ENCODE peak calls at places on chromosomes 3 and 15, in nine cellular contexts. X, M, I, A, R, W, V, J and Q are unnamed samples.

GRCh38 chr3:10373686-10374261 is 52.9 kb upstream of the SEC13 start:
- DNase-seq in X (no peak), M (no peak), I (no peak), A (peak; percentile 69), R (no peak), W (peak; percentile 13), V (peak; percentile 37), J (no peak), Q (no peak)

GRCh38 chr15:58611731-58612676 is 137.5 kb downstream of the ADAM10 start:
- DNase-seq in X (no peak), M (no peak), I (no peak), A (no peak), R (no peak), W (no peak), V (no peak), J (no peak), Q (no peak)

GRCh38 chr3:148861277-148861869 is 3.7 kb upstream of the CPA3 start:
- DNase-seq in X (no peak), M (no peak), I (peak; percentile 52), A (peak; percentile 74), R (no peak), W (peak; percentile 60), V (peak; percentile 72), J (no peak), Q (no peak)

GRCh38 chr3:160225181-160226025 is at the start of gene C3orf80:
- DNase-seq in X (no peak), M (peak; percentile 33), I (peak; percentile 91), A (peak; percentile 33), R (peak; percentile 66), W (peak; percentile 15), V (peak; percentile 52), J (peak; percentile 55), Q (no peak)

GRCh38 chr15:47135279-47135678 is 582.0 kb upstream of the SEMA6D start:
- DNase-seq in X (no peak), M (no peak), I (no peak), A (no peak), R (no peak), W (no peak), V (no peak), J (no peak), Q (no peak)

GRCh38 chr3:13475871-13476590 is 4.1 kb upstream of the HDAC11 start:
- DNase-seq in X (no peak), M (no peak), I (no peak), A (no peak), R (no peak), W (no peak), V (peak; percentile 67), J (no peak), Q (no peak)

GRCh38 chr3:66408458-66408857 is 92.4 kb downstream of the LRIG1 start:
- DNase-seq in X (no peak), M (no peak), I (no peak), A (no peak), R (no peak), W (no peak), V (no peak), J (no peak), Q (no peak)

GRCh38 chr3:41369838-41370237 is 170.5 kb downstream of the CTNNB1 start:
- DNase-seq in X (no peak), M (no peak), I (peak; percentile 21), A (no peak), R (no peak), W (no peak), V (peak; percentile 17), J (no peak), Q (no peak)

GRCh38 chr3:150970665-150971327 is 1.7 kb downstream of the CLRN1 start:
- DNase-seq in X (peak; percentile 47), M (no peak), I (no peak), A (peak; percentile 71), R (no peak), W (peak; percentile 79), V (peak; percentile 76), J (no peak), Q (peak; percentile 6)

GRCh38 chr3:146640955-146641867 is 36.1 kb upstream of the PLSCR5 start:
- DNase-seq in X (no peak), M (no peak), I (peak; percentile 76), A (peak; percentile 61), R (no peak), W (peak; percentile 55), V (peak; percentile 77), J (no peak), Q (no peak)

GRCh38 chr3:108985844-108986243 is 32.2 kb upstream of the GUCA1C start:
- DNase-seq in X (no peak), M (no peak), I (peak; percentile 17), A (no peak), R (no peak), W (peak; percentile 4), V (no peak), J (no peak), Q (no peak)

GRCh38 chr3:180755553-180755952 is 76.3 kb upstream of the CCDC39 start:
- DNase-seq in X (no peak), M (no peak), I (peak; percentile 78), A (no peak), R (no peak), W (no peak), V (no peak), J (no peak), Q (no peak)

GRCh38 chr15:90151989-90152645 is 49.0 kb upstream of the SEMA4B start:
- DNase-seq in X (no peak), M (peak; percentile 67), I (peak; percentile 85), A (no peak), R (no peak), W (no peak), V (no peak), J (peak; percentile 28), Q (no peak)

GRCh38 chr3:33430061-33430460 is 10.1 kb downstream of the UBP1 start:
- DNase-seq in X (no peak), M (no peak), I (no peak), A (no peak), R (no peak), W (no peak), V (no peak), J (no peak), Q (no peak)
- H3K4me3 ChIP-seq in X (no peak overlapping the region), M (no peak overlapping the region), I (no peak overlapping the region), A (no peak overlapping the region), R (no peak overlapping the region), W (no peak overlapping the region), V (no peak overlapping the region), J (no peak overlapping the region), Q (no peak overlapping the region)

DNA sequence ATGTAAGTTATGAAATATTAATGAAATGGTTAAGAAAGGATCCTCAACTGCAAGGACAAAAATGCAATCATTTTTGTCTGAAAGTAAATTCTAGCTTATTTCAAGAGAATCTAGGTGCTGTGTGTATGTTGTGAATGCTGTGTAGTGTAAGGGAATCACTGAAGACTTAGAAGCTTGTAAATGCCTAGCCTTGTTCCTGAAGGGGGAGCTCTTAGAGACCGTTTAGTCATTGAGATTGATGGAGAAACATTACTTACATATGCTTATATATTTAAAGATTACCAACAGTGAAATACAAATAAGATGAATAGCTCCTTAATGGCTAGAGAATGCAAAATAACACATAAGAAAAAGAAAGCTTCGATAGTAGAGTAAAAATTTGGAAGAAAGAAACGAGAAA is 67.9 kb downstream of the CNTN4 start:
- DNase-seq in X (no peak), M (no peak), I (peak; percentile 41), A (no peak), R (no peak), W (peak; percentile 18), V (no peak), J (no peak), Q (peak; percentile 9)
- TF ChIP-seq CTCF in X (peak; percentile 30), M (no peak), I (peak; percentile 53), A (no peak), R (no peak), W (no peak), V (no peak), J (no peak), Q (peak; percentile 57)

DNA sequence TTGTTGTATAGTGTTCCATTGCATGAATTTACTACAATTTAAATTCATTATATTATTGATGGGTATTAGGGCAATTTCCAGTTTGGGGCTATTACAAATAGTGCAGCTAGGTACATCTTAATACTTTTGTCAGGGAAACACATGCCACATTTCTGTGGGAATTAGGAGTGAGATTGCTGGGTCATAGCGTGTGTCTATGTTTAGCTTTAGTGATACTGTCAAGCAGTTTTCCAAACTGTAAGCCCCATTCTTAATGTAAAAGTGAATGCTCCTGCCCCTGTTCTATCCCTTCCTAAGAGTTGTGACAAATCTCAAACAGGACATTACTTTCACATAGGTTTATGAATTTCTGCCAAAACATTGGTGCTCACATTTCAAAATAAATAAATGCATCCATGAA is 184.5 kb upstream of the ANKRD28 start:
- DNase-seq in X (no peak), M (no peak), I (no peak), A (no peak), R (no peak), W (no peak), V (no peak), J (no peak), Q (no peak)
- H3K4me3 ChIP-seq in X (no peak overlapping the region), M (no peak overlapping the region), I (no peak overlapping the region), A (no peak overlapping the region), R (no peak overlapping the region), W (no peak overlapping the region), V (peak overlapping the region; percentile 60), J (no peak overlapping the region), Q (no peak overlapping the region)

GRCh38 chr3:170387952-170388351 is 30.4 kb downstream of the SKIL start:
- DNase-seq in X (no peak), M (no peak), I (no peak), A (peak; percentile 47), R (no peak), W (no peak), V (no peak), J (no peak), Q (no peak)
- TF ChIP-seq CTCF in X (no peak), M (no peak), I (peak; percentile 27), A (peak; percentile 16), R (no peak), W (no peak), V (no peak), J (no peak), Q (no peak)

GRCh38 chr3:23019596-23020300 is 183.4 kb upstream of the UBE2E2 start:
- DNase-seq in X (no peak), M (no peak), I (no peak), A (no peak), R (no peak), W (no peak), V (peak; percentile 65), J (no peak), Q (no peak)
- H3K4me3 ChIP-seq in X (no peak overlapping the region), M (no peak overlapping the region), I (no peak overlapping the region), A (no peak overlapping the region), R (no peak overlapping the region), W (no peak overlapping the region), V (peak overlapping the region; percentile 24), J (no peak overlapping the region), Q (no peak overlapping the region)

GRCh38 chr3:48432411-48433371 is 2.8 kb upstream of the PLXNB1 start:
- DNase-seq in X (no peak), M (no peak), I (peak; percentile 92), A (no peak), R (no peak), W (peak; percentile 97), V (no peak), J (no peak), Q (no peak)
- TF ChIP-seq CTCF in X (no peak), M (no peak), I (peak; percentile 48), A (no peak), R (peak; percentile 7), W (peak; percentile 30), V (peak; percentile 57), J (no peak), Q (peak; percentile 47)